ENCODE peak calls at places on chromosomes 11 and 22, in six cellular contexts. P is left ventricle myocardium inferior, M is A549, Z is tibial artery, X is mesendoderm, G is GM12865. O is an unnamed sample.

GRCh38 chr22:35568751-35569725 is 28.4 kb downstream of the RASD2 start:
- DNase-seq in P (no peak), M (no peak), Z (no peak), X (no peak), G (no peak), O (no peak)

GRCh38 chr11:14414470-14415461 is 55.8 kb upstream of the RRAS2 start:
- DNase-seq in P (no peak), M (no peak), Z (no peak), X (peak), G (peak), O (peak)

GRCh38 chr11:11407065-11407737 is 54.2 kb upstream of the CSNK2A3 start:
- DNase-seq in P (peak), M (no peak), Z (peak), X (no peak), G (no peak), O (no peak)

GRCh38 chr11:95863486-95864140 is 60.3 kb downstream of the MTMR2 start:
- DNase-seq in P (no peak), M (no peak), Z (no peak), X (no peak), G (no peak), O (no peak)

GRCh38 chr11:128336203-128336602 is 251.2 kb downstream of the ETS1 start:
- DNase-seq in P (peak), M (no peak), Z (peak), X (peak), G (no peak), O (no peak)

GRCh38 chr11:130383363-130384168 is 44.8 kb downstream of the ADAMTS8 start:
- DNase-seq in P (no peak), M (no peak), Z (no peak), X (peak), G (no peak), O (peak)

GRCh38 chr11:113397821-113398220 is 10.2 kb downstream of the ANKK1 start:
- DNase-seq in P (no peak), M (no peak), Z (peak), X (no peak), G (no peak), O (no peak)

GRCh38 chr11:128424271-128424709 is 163.1 kb downstream of the ETS1 start:
- DNase-seq in P (peak), M (no peak), Z (peak), X (peak), G (no peak), O (no peak)

GRCh38 chr11:72343159-72343756 is 91.1 kb downstream of the CLPB start:
- DNase-seq in P (no peak), M (no peak), Z (no peak), X (no peak), G (no peak), O (no peak)

GRCh38 chr11:80414766-80415165 is 973.9 kb upstream of the TENM4 start:
- DNase-seq in P (no peak), M (no peak), Z (no peak), X (no peak), G (peak), O (no peak)

GRCh38 chr11:123180166-123180565 is 14.9 kb downstream of the CLMP start:
- DNase-seq in P (no peak), M (no peak), Z (no peak), X (peak), G (no peak), O (no peak)

GRCh38 chr11:3010521-3011275 is 18.6 kb upstream of the NAP1L4 start:
- DNase-seq in P (no peak), M (no peak), Z (no peak), X (no peak), G (no peak), O (no peak)

GRCh38 chr11:124518900-124519541 is 24.4 kb downstream of the OR8B12 start:
- DNase-seq in P (no peak), M (no peak), Z (no peak), X (peak), G (peak), O (no peak)

GRCh38 chr11:1705121-1706052 is 8.4 kb downstream of the KRTAP5-6 start:
- DNase-seq in P (no peak), M (no peak), Z (no peak), X (no peak), G (peak), O (no peak)

GRCh38 chr11:111612211-111612610 is 10.0 kb downstream of the SIK2 start:
- DNase-seq in P (no peak), M (no peak), Z (no peak), X (no peak), G (no peak), O (no peak)

DNA sequence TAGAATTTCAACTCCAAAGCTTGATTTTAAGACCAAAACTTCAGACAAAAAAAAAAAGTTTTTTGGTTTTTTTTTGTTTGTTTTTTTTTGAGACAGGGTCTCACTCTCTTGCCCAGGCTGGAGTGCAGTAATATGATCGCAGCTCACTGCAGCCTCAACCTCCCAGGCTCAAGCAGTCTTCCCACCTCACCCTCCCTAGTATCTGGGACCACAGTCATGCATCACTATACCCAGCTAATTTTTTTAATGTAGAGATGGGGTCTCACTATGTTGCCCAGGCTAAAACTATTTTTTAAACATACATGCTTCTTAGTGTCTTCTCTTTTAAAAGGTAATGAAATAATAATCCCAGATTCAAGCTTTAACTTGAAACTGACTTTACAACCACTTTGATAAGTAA is 35.4 kb upstream of the GRK2 start:
- DNase-seq in P (no peak), M (no peak), Z (no peak), X (no peak), G (no peak), O (no peak)
- H3K4me3 ChIP-seq in P (no peak), M (no peak), Z (no peak), X (no peak), G (no peak), O (no peak)

DNA sequence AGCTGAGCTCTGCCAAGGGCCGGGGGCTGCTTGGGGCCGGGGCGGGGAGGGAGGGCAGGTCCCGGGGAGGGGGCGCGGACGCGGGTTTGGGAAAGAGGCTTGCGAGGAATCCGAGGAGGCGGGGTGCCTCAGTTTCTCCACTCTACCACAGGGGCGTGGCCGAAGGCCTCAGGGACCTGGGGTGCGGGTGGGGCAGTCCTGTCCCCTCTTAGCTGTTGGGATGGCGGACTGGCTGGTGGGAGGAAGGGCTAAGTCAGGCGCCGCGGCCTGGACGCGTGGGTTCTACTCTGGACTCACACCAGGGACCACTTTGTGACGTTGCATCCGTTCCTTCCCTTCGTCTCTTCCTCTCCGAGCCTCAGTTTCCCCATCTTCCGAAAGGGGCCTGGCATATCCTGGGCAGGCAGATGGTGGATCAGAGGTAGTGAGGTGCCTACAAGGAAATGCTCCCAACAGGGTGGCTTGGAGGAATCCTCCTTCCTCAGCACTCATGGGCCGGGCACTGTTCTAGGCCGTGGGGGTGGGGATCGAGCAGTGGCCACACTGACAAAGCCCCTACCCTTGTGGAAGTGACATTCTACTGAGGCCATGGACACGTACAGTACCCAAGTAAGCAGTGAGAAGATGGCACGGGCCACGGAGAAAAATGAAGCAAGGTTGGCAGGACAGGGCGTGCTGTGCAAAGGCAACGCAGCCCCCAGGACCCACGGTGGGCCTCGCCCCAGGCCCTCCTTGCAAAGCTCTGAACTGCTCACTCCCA is 13.2 kb downstream of the IGLL1 start:
- DNase-seq in P (no peak), M (no peak), Z (peak), X (no peak), G (no peak), O (no peak)
- H3K4me3 ChIP-seq in P (peak), M (no peak), Z (no peak), X (no peak), G (no peak), O (no peak)

GRCh38 chr22:19717691-19718254 is 3.5 kb downstream of the SEPTIN5 start:
- DNase-seq in P (peak), M (peak), Z (peak), X (peak), G (peak), O (peak)
- H3K4me3 ChIP-seq in P (peak), M (peak), Z (peak), X (no peak), G (peak), O (peak)

GRCh38 chr11:65211293-65212105 is 29.8 kb downstream of the CAPN1 start:
- DNase-seq in P (no peak), M (no peak), Z (no peak), X (no peak), G (no peak), O (no peak)

GRCh38 chr11:65210361-65210731 is 28.6 kb downstream of the CAPN1 start:
- DNase-seq in P (no peak), M (no peak), Z (no peak), X (no peak), G (no peak), O (no peak)

GRCh38 chr11:65210748-65211147 is 29.0 kb downstream of the CAPN1 start:
- DNase-seq in P (no peak), M (no peak), Z (no peak), X (no peak), G (no peak), O (no peak)

GRCh38 chr11:65208785-65209710 is 27.3 kb downstream of the CAPN1 start:
- DNase-seq in P (no peak), M (no peak), Z (no peak), X (no peak), G (no peak), O (no peak)

GRCh38 chr11:65209711-65210360 is 28.1 kb downstream of the CAPN1 start:
- DNase-seq in P (no peak), M (no peak), Z (no peak), X (no peak), G (no peak), O (no peak)
- H3K4me3 ChIP-seq in P (no peak), M (no peak), Z (no peak), X (no peak), G (no peak), O (no peak)

GRCh38 chr11:73469401-73469800 is 93.2 kb downstream of the RELT start:
- DNase-seq in P (no peak), M (no peak), Z (peak), X (no peak), G (no peak), O (no peak)
- H3K4me3 ChIP-seq in P (peak), M (no peak), Z (peak), X (no peak), G (no peak), O (no peak)

GRCh38 chr22:37147186-37147990 is 2.3 kb downstream of the IL2RB start:
- DNase-seq in P (no peak), M (no peak), Z (no peak), X (no peak), G (no peak), O (no peak)

GRCh38 chr22:37148742-37149665 is 712 bp downstream of the IL2RB start:
- DNase-seq in P (no peak), M (no peak), Z (no peak), X (no peak), G (no peak), O (no peak)

GRCh38 chr22:37146507-37147180 is 3.1 kb downstream of the IL2RB start:
- DNase-seq in P (no peak), M (no peak), Z (no peak), X (no peak), G (no peak), O (no peak)

GRCh38 chr22:37145415-37146385 is 4.0 kb downstream of the IL2RB start:
- DNase-seq in P (no peak), M (no peak), Z (no peak), X (no peak), G (no peak), O (no peak)

DNA sequence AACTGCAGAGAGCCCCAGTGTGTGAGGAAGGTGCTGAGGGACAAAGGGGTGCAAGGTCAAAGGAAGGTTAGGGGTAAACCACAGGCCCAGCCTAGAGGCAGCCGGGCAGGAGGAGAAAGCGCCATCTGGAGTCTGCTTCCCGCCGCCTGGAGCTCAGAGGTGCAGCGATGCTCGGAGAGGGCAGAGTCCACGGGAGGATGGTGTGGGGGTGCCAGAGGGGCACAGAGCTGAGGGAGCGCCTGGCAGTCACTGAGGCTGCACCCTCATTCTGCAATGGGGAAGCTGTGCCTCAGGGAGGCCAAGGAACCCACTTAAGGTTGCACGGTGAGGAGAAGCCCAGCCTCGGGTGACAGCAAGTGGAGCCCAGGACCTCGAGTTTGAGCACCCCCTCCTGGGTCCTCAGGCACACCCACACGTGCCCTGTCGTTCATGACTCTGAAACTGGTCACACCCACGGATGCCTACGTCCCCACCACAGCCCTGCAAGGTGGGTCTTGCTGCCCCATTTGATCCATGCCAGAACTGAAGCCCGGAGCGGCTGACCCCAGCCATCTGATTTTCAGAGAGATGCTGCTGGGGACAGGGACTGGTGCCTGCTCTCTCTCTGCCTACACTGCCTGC is 1.6 kb downstream of the IL2RB start:
- DNase-seq in P (no peak), M (no peak), Z (no peak), X (no peak), G (peak), O (no peak)
- H3K4me3 ChIP-seq in P (no peak), M (no peak), Z (no peak), X (no peak), G (peak), O (no peak)

GRCh38 chr11:118915941-118916841 is 9.5 kb downstream of the BCL9L start:
- DNase-seq in P (no peak), M (no peak), Z (peak), X (no peak), G (no peak), O (no peak)
- H3K4me3 ChIP-seq in P (peak), M (peak), Z (peak), X (no peak), G (no peak), O (no peak)